ENCODE peak calls at places on chromosomes 6 and 20, in nine cellular contexts. Y, W, T, P, E, R, Z, N and I are unnamed samples.

GRCh38 chr20:5328228-5328627 is 11.5 kb upstream of the PROKR2 start:
- DNase-seq in Y (no peak), W (no peak), T (peak), P (no peak), E (no peak), R (no peak), Z (no peak), N (no peak), I (no peak)

GRCh38 chr6:159151266-159151855 is 17.8 kb upstream of the FNDC1 start:
- DNase-seq in Y (no peak), W (peak), T (peak), P (peak), E (peak), R (no peak), Z (peak), N (peak), I (peak)

GRCh38 chr6:41040101-41040910 is 1.3 kb upstream of the UNC5CL start:
- DNase-seq in Y (no peak), W (no peak), T (peak), P (no peak), E (peak), R (no peak), Z (peak), N (peak), I (no peak)

GRCh38 chr6:53293691-53294090 is 55.1 kb downstream of the ELOVL5 start:
- DNase-seq in Y (no peak), W (no peak), T (no peak), P (no peak), E (no peak), R (no peak), Z (no peak), N (no peak), I (no peak)

GRCh38 chr6:5287205-5287965 is 26.1 kb downstream of the FARS2 start:
- DNase-seq in Y (no peak), W (no peak), T (peak), P (no peak), E (no peak), R (no peak), Z (no peak), N (peak), I (peak)

GRCh38 chr6:43368517-43369160 is 808 bp downstream of the ZNF318 start:
- DNase-seq in Y (no peak), W (no peak), T (peak), P (peak), E (peak), R (no peak), Z (peak), N (peak), I (peak)

GRCh38 chr20:6277661-6278060 is 154.8 kb upstream of the FERMT1 start:
- DNase-seq in Y (no peak), W (no peak), T (peak), P (no peak), E (no peak), R (peak), Z (no peak), N (no peak), I (no peak)

GRCh38 chr6:63272397-63272796 is 47.4 kb downstream of the LGSN start:
- DNase-seq in Y (no peak), W (peak), T (peak), P (no peak), E (no peak), R (peak), Z (peak), N (peak), I (no peak)

GRCh38 chr6:25012657-25013056 is 76.9 kb upstream of the RIPOR2 start:
- DNase-seq in Y (no peak), W (no peak), T (peak), P (no peak), E (no peak), R (no peak), Z (no peak), N (peak), I (peak)